ENCODE peak calls at places on chromosomes 11 and 22, in seven cellular contexts. J, L, H, M, U, R and D are unnamed samples.

GRCh38 chr11:113237261-113237660 is 77.1 kb upstream of the TTC12 start:
- DNase-seq in J (no peak), L (no peak), H (peak; percentile 60), M (no peak), U (no peak), R (no peak), D (no peak)

GRCh38 chr11:125451400-125452124 is 44.5 kb downstream of the FEZ1 start:
- DNase-seq in J (no peak), L (peak; percentile 30), H (no peak), M (peak; percentile 43), U (peak; percentile 71), R (peak; percentile 69), D (peak; percentile 80)

GRCh38 chr11:21628641-21629040 is 564.2 kb upstream of the ANO5 start:
- DNase-seq in J (no peak), L (no peak), H (no peak), M (no peak), U (no peak), R (no peak), D (no peak)

GRCh38 chr22:26756675-26757293 is 99.4 kb downstream of the MIAT start:
- DNase-seq in J (no peak), L (peak; percentile 60), H (no peak), M (peak; percentile 59), U (peak; percentile 77), R (peak; percentile 80), D (no peak)

GRCh38 chr11:93850585-93851018 is at the start of gene VSTM5:
- DNase-seq in J (no peak), L (no peak), H (no peak), M (no peak), U (no peak), R (no peak), D (no peak)

GRCh38 chr22:37626144-37626543 is 13.3 kb upstream of the SH3BP1 start:
- DNase-seq in J (no peak), L (peak; percentile 56), H (no peak), M (peak; percentile 51), U (peak; percentile 98), R (peak; percentile 86), D (peak; percentile 80)

GRCh38 chr11:5291207-5291838 is 10.4 kb downstream of the OR51B4 start:
- DNase-seq in J (peak; percentile 73), L (no peak), H (no peak), M (no peak), U (no peak), R (no peak), D (no peak)

GRCh38 chr22:41974691-41975290 is 5.5 kb downstream of the SEPTIN3 start:
- DNase-seq in J (no peak), L (no peak), H (no peak), M (no peak), U (no peak), R (no peak), D (no peak)

GRCh38 chr22:26952654-26953379 is 295.4 kb downstream of the MIAT start:
- DNase-seq in J (no peak), L (no peak), H (no peak), M (no peak), U (no peak), R (no peak), D (no peak)

GRCh38 chr11:43517518-43517917 is 158.8 kb downstream of the TTC17 start:
- DNase-seq in J (no peak), L (no peak), H (no peak), M (no peak), U (no peak), R (no peak), D (no peak)

GRCh38 chr22:37844904-37845334 is 785 bp upstream of the ANKRD54 start:
- DNase-seq in J (no peak), L (no peak), H (no peak), M (no peak), U (no peak), R (no peak), D (no peak)

GRCh38 chr11:129090056-129090455 is 102.1 kb downstream of the ARHGAP32 start:
- DNase-seq in J (no peak), L (no peak), H (no peak), M (no peak), U (no peak), R (no peak), D (no peak)

GRCh38 chr11:120867531-120867930 is 156.4 kb upstream of the TBCEL start:
- DNase-seq in J (no peak), L (no peak), H (no peak), M (no peak), U (no peak), R (no peak), D (no peak)

GRCh38 chr11:88100161-88100560 is 75.1 kb downstream of the RAB38 start:
- DNase-seq in J (no peak), L (no peak), H (no peak), M (no peak), U (no peak), R (no peak), D (no peak)

GRCh38 chr22:17102297-17102667 is 17.5 kb downstream of the IL17RA start:
- DNase-seq in J (no peak), L (no peak), H (no peak), M (no peak), U (peak; percentile 53), R (no peak), D (no peak)
- H3K4me1 ChIP-seq in J (no peaks in the 10 kb centered on the region), L (no peaks in the 10 kb centered on the region), H (no peaks in the 10 kb centered on the region), M (peaks cover 36% of the 10 kb centered on the region), U (no peaks in the 10 kb centered on the region), R (no peaks in the 10 kb centered on the region), D (no peaks in the 10 kb centered on the region)

DNA sequence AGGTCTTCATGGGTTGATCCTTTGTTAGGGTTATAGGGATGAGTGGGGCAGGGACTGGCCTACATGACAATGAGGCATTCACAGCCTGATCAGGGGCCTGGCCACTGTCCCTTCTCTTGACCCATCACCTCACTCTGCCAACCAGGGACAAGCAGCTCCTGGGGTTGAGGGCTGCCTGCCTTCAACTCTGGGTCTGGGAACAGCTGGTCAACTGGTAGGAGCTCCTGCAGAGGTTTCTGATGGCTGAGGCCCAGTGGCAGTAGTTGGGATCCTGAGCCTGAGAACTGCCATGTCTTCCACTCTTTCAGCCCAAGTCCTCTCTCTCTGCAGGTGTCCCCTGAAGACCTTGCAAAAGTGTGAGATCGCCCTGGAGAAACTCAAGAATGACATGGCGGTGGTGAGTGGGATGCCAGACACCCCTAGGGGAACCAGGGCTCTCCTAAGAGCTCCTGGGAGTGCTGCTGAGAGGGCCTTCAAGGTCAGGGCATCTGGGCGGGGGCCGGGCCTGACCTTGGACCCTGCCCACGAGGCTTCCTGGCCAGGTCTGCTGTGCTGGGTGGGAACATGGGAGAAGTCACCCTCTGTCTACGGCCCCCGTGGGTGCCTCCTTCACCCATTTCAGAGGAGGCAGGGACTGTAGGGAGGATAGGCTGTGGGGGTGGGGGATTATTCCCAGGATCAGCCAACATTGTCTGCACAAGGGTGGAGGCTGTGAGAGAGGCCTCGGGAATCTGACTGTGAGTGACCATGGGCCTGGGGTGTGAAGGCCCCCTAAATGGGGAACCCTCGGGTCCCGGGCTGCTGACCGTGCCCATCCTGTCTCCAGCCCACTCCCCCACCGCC is 76.8 kb downstream of the MED15 start:
- DNase-seq in J (no peak), L (no peak), H (no peak), M (no peak), U (no peak), R (no peak), D (no peak)
- TF ChIP-seq POLR2A in J (no peak), L (no peak), H (no peak), M (no peak), U (no peak), R (no peak), D (no peak)

GRCh38 chr22:36332623-36333331 is 55.0 kb downstream of the MYH9 start:
- DNase-seq in J (peak; percentile 59), L (no peak), H (no peak), M (peak; percentile 73), U (no peak), R (no peak), D (no peak)
- TF ChIP-seq EP300 in J (no peak), L (no peak), H (no peak), M (no peak), U (no peak), R (no peak), D (no peak)

DNA sequence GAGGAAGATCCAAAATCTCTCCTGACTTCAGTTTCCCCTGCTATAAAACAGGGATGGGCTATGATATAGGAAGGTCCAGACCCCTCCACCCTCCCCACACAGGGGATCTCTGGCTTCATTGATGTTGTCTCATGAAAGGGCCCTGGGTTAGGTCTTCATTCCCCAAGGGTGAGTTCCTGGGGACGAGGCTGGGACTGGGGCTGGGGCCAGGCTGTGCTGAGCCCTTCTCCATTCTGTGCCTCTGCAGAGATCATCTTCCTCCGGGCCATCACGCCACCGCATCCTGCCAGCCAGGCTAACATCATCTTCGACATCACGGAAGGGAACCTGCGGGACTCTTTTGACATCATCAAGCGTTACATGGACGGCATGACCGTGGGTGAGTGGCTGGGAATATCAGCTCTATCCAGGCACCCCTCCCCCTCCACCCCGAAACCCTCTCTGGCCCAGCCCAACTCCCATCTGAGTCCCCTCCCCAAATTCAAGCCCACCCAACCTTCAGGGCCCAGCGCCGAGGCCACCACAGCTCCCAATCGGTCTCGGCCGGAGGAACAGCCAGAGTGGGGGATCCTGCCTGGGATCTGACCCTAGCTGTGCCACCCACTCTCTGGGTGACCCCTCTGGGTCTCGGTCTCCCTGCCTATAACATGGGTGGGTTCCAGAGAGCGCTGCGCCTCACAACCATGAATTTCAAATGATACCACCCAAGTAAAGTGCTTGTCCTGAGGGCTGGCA is 74.2 kb downstream of the FBLN1 start:
- DNase-seq in J (no peak), L (no peak), H (no peak), M (no peak), U (no peak), R (no peak), D (no peak)
- H3K4me1 ChIP-seq in J (peaks cover 39% of the 10 kb centered on the region), L (no peaks in the 10 kb centered on the region), H (peaks cover 12% of the 10 kb centered on the region), M (peaks cover 5% of the 10 kb centered on the region), U (no peaks in the 10 kb centered on the region), R (no peaks in the 10 kb centered on the region), D (peaks cover 25% of the 10 kb centered on the region)

DNA sequence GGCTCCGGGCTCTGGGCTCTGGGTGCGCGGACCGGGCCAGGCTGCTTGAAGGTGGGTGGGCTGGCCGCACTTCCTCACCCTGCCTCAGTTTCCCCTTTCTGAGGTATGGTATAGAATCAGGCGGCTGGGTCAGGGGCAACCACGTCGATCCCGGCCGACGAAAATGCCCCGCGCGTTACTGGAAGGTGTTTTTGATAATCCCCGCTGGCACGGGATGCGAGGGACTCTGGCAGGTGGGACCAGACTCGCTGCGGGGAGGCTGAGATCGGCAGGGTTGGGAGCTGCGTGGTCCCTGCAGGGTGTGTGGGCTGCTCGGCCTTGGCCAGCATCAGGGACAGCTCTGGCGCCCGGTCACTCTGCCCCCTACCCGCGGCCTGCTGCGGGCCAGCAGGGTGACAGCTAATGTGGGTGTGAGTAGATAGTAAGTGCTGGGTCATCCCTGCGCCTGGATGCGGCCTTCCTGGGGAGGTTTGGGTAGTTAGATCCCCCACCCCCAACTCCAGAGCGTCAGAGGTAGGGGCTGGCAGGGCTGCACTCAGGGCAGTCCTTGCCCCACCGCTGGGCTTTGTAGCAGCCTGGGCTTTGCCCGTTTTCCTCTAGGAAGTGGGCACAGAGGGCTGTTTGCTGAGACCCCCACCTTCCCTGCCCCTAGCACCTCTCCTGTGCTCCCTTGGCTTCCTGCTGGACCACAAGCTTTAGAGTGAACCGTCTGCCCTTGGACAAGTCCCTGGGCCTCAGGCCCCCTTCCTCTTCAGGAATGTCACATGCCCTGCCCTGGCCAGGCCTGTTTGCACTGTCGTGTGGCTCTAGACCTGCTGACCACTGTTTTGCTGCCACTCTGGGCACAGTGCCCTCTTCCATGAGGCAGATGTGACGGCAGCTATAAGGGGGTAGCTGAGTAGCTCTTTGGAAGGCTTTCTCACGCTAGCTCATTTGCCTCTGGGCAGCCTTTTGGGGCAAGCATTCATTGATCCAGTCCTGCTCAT is 579 bp downstream of the TANGO2 start:
- DNase-seq in J (no peak), L (peak; percentile 50), H (no peak), M (peak; percentile 85), U (peak; percentile 80), R (peak; percentile 32), D (no peak)
- TF ChIP-seq POLR2A in J (no peak), L (peak; percentile 31), H (peak; percentile 60), M (no peak), U (no peak), R (no peak), D (no peak)